ENCODE peak calls at places on chromosomes 6 and 20, in five cellular contexts. E is lower lobe of right lung; X is hepatocyte; A is GM23338; N is CD4-positive, alpha-beta memory T cell. W is an unnamed sample.
A peak's percentile ranks its signal among the peaks of the same experiment; 100 is the strongest.

GRCh38 chr20:57772349-57772964 is 62.6 kb upstream of the PMEPA1 start:
- DNase-seq in X (no peak), E (no peak), A (peak; percentile 47), N (peak; percentile 76), W (no peak)

GRCh38 chr6:2028457-2029038 is 216.9 kb downstream of the GMDS start:
- DNase-seq in N (no peak), A (no peak), E (no peak), X (no peak), W (no peak)

GRCh38 chr20:51514252-51514651 is 28.3 kb downstream of the NFATC2 start:
- DNase-seq in A (no peak), N (peak; percentile 35), X (no peak), E (no peak), W (no peak)

GRCh38 chr20:9884666-9885065 is 45.8 kb upstream of the PAK5 start:
- DNase-seq in A (peak; percentile 43), E (no peak), N (no peak), X (no peak), W (no peak)

GRCh38 chr6:170082531-170083187 is 208.2 kb downstream of the DLL1 start:
- DNase-seq in A (no peak), E (peak; percentile 24), N (no peak), X (no peak), W (no peak)

GRCh38 chr6:98946877-98947410 is 802 bp downstream of the FBXL4 start:
- DNase-seq in X (peak; percentile 36), A (no peak), E (peak; percentile 54), N (peak; percentile 64), W (peak; percentile 40)

GRCh38 chr6:1263039-1263849 is 48.7 kb upstream of the FOXQ1 start:
- DNase-seq in E (peak; percentile 61), N (no peak), X (peak; percentile 44), A (peak; percentile 44), W (no peak)

GRCh38 chr6:145368075-145368474 is 367.2 kb downstream of the EPM2A start:
- DNase-seq in E (no peak), N (no peak), X (no peak), A (no peak), W (no peak)

GRCh38 chr6:109452181-109452580 is 3.4 kb downstream of the MICAL1 start:
- DNase-seq in X (no peak), A (no peak), E (no peak), N (no peak), W (peak; percentile 43)

GRCh38 chr6:33809619-33810018 is 5.8 kb upstream of the MLN start:
- DNase-seq in X (no peak), N (no peak), A (no peak), E (no peak), W (no peak)

GRCh38 chr20:43727980-43728590 is 1.3 kb upstream of the GTSF1L start:
- DNase-seq in A (no peak), E (no peak), X (no peak), N (peak; percentile 56), W (no peak)

GRCh38 chr6:133958782-133959181 is 5.8 kb downstream of the TBPL1 start:
- DNase-seq in E (no peak), A (no peak), X (no peak), N (no peak), W (no peak)

GRCh38 chr20:44173846-44174245 is 13.1 kb downstream of the JPH2 start:
- DNase-seq in A (no peak), N (no peak), E (no peak), X (no peak), W (no peak)

GRCh38 chr20:57622579-57623381 is 2.6 kb upstream of the ZBP1 start:
- DNase-seq in X (peak; percentile 76), E (peak; percentile 76), A (peak; percentile 80), N (peak; percentile 77), W (peak; percentile 48)

GRCh38 chr6:47169785-47170685 is 127.9 kb upstream of the ADGRF1 start:
- DNase-seq in A (no peak), X (peak; percentile 45), E (no peak), N (no peak), W (no peak)

GRCh38 chr6:154257074-154257473 is 99.5 kb downstream of the IPCEF1 start:
- DNase-seq in A (no peak), N (no peak), X (no peak), E (no peak), W (peak; percentile 33)

GRCh38 chr6:154615483-154616025 is 105.1 kb upstream of the CNKSR3 start:
- DNase-seq in A (peak; percentile 19), X (peak; percentile 66), E (peak; percentile 72), N (no peak), W (peak; percentile 49)

GRCh38 chr6:5082487-5083306 is 2.4 kb upstream of the PPP1R3G start:
- DNase-seq in A (no peak), E (no peak), X (peak; percentile 60), N (no peak), W (peak; percentile 90)

GRCh38 chr6:14903176-14904088 is 342.4 kb upstream of the JARID2 start:
- DNase-seq in X (no peak), N (no peak), A (no peak), E (no peak), W (no peak)

GRCh38 chr20:62523473-62524203 is 47.8 kb upstream of the GATA5 start:
- DNase-seq in X (peak; percentile 70), A (peak; percentile 69), E (no peak), N (peak; percentile 51), W (no peak)

GRCh38 chr6:146944809-146945208 is 259.4 kb upstream of the STXBP5 start:
- DNase-seq in A (no peak), E (no peak), X (no peak), N (no peak), W (no peak)

GRCh38 chr6:84515082-84515481 is 249.3 kb downstream of the TBX18 start:
- DNase-seq in E (no peak), N (no peak), A (no peak), X (no peak), W (no peak)

GRCh38 chr20:49901588-49901987 is 13.7 kb downstream of the SPATA2 start:
- DNase-seq in E (no peak), N (no peak), X (no peak), A (no peak), W (no peak)

GRCh38 chr6:36501686-36502085 is 45.6 kb downstream of the STK38 start:
- DNase-seq in E (no peak), X (no peak), A (no peak), N (no peak), W (no peak)

GRCh38 chr6:139422105-139423036 is 47.9 kb upstream of the CITED2 start:
- DNase-seq in N (no peak), A (no peak), E (no peak), X (no peak), W (no peak)

GRCh38 chr20:20463933-20464374 is 96.0 kb downstream of the INSM1 start:
- DNase-seq in E (no peak), N (no peak), A (peak; percentile 91), X (no peak), W (no peak)

GRCh38 chr6:26231006-26231587 is 133.9 kb upstream of the BTN3A2 start:
- DNase-seq in A (no peak), X (no peak), E (no peak), N (no peak), W (no peak)

GRCh38 chr20:48467622-48468021 is 360.2 kb downstream of the PREX1 start:
- DNase-seq in X (no peak), A (peak; percentile 54), N (no peak), E (no peak), W (peak; percentile 10)

GRCh38 chr6:143536461-143536865 is 24.9 kb upstream of the FUCA2 start:
- DNase-seq in A (peak; percentile 56), E (peak; percentile 71), X (no peak), N (peak; percentile 58), W (peak; percentile 31)

GRCh38 chr6:3393796-3394195 is 63.1 kb downstream of the SLC22A23 start:
- DNase-seq in A (no peak), X (no peak), N (no peak), E (no peak), W (no peak)

GRCh38 chr20:49859807-49860206 is 47.2 kb downstream of the SLC9A8 start:
- DNase-seq in A (no peak), E (no peak), X (no peak), N (no peak), W (no peak)

DNA sequence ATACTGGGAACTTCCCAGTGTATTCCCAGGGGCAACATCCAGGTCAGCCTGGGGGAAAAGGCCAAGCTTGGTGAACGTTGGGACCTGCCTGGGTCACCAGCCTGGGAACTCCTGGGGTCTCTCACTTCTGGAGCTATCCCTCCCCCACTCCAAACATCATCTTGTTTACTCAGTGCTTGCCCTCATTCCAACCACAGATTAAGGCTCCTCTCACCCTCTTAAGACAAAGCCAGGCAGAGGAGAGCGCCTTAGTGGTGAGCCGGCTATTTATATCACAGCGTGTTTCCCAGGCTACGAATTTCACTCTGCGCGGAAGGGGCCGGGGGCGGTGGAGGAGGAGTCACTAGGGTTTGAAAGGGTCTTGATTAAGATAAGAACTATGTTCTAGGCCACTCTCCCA is 12.1 kb downstream of the PRPH2 start:
- DNase-seq in X (peak; percentile 31), E (no peak), N (no peak), A (peak; percentile 47), W (no peak)
- H3K4me1 ChIP-seq in X (peaks cover 2% of the 10 kb centered on the region), E (no peaks in the 10 kb centered on the region), N (no peaks in the 10 kb centered on the region), A (no peaks in the 10 kb centered on the region), W (no peaks in the 10 kb centered on the region)

GRCh38 chr6:39210437-39210836 is 18.8 kb downstream of the KCNK5 start:
- DNase-seq in A (no peak), N (no peak), X (no peak), E (no peak), W (no peak)
- H3K4me1 ChIP-seq in A (peaks cover 56% of the 10 kb centered on the region), N (peaks cover 5% of the 10 kb centered on the region), X (peaks cover 62% of the 10 kb centered on the region), E (peaks cover 74% of the 10 kb centered on the region), W (no peaks in the 10 kb centered on the region)

GRCh38 chr6:168242111-168242510 is 77.5 kb downstream of the DACT2 start:
- DNase-seq in A (no peak), E (no peak), N (no peak), X (no peak), W (no peak)

GRCh38 chr6:168243812-168244376 is 75.7 kb downstream of the DACT2 start:
- DNase-seq in A (no peak), E (no peak), N (no peak), X (no peak), W (no peak)

GRCh38 chr6:168244961-168245551 is 74.5 kb downstream of the DACT2 start:
- DNase-seq in E (no peak), A (no peak), N (no peak), X (no peak), W (no peak)

GRCh38 chr6:168240147-168240546 is 79.4 kb downstream of the DACT2 start:
- DNase-seq in N (no peak), A (no peak), E (no peak), X (no peak), W (no peak)

GRCh38 chr6:168242655-168243225 is 76.8 kb downstream of the DACT2 start:
- DNase-seq in E (no peak), N (no peak), A (no peak), X (no peak), W (no peak)
- H3K4me1 ChIP-seq in E (peaks cover 8% of the 10 kb centered on the region), N (no peaks in the 10 kb centered on the region), A (peaks cover 6% of the 10 kb centered on the region), X (peaks cover 40% of the 10 kb centered on the region), W (no peaks in the 10 kb centered on the region)

GRCh38 chr20:32358632-32358882 is 426 bp downstream of the ASXL1 start:
- DNase-seq in E (no peak), N (no peak), X (no peak), A (no peak), W (no peak)
- H3K4me1 ChIP-seq in E (peaks cover 48% of the 10 kb centered on the region), N (peaks cover 47% of the 10 kb centered on the region), X (peaks cover 47% of the 10 kb centered on the region), A (peaks cover 21% of the 10 kb centered on the region), W (peaks cover 56% of the 10 kb centered on the region)

W was measured in adrenal gland.